ENCODE peak calls at places on chromosomes 3 and 15, in seven cellular contexts. X is hepatocyte, L is body of pancreas, A is BE2C, K is heart right ventricle, O is heart left ventricle, Y is adrenal gland. G is an unnamed sample. For H3K4me1 and H3K27me3, the result is how much of the 10 kb centered on the place peaks cover.

GRCh38 chr3:46923559-46924350 is 46.2 kb downstream of the PTH1R start:
- DNase-seq in X (peak), L (peak), A (peak), K (no peak), O (no peak), Y (peak), G (peak)

GRCh38 chr3:37940242-37940908 is 50.2 kb upstream of the VILL start:
- DNase-seq in X (no peak), L (no peak), A (no peak), K (no peak), O (no peak), Y (no peak), G (no peak)

GRCh38 chr3:61875976-61876671 is 314.8 kb downstream of the PTPRG start:
- DNase-seq in X (no peak), L (no peak), A (no peak), K (no peak), O (no peak), Y (no peak), G (no peak)

GRCh38 chr3:129605593-129606521 is 619 bp downstream of the PLXND1 start:
- DNase-seq in X (peak), L (peak), A (peak), K (peak), O (peak), Y (peak), G (peak)

GRCh38 chr3:59128685-59129084 is 78.9 kb upstream of the CFAP20DC start:
- DNase-seq in X (no peak), L (no peak), A (no peak), K (no peak), O (no peak), Y (no peak), G (peak)

GRCh38 chr15:82789491-82789890 is 16.4 kb downstream of the FSD2 start:
- DNase-seq in X (no peak), L (no peak), A (no peak), K (no peak), O (no peak), Y (no peak), G (no peak)

GRCh38 chr15:63860161-63860954 is 26.6 kb upstream of the HERC1 start:
- DNase-seq in X (no peak), L (no peak), A (no peak), K (no peak), O (peak), Y (no peak), G (no peak)

GRCh38 chr15:42608767-42609488 is 33.5 kb downstream of the STARD9 start:
- DNase-seq in X (no peak), L (no peak), A (no peak), K (no peak), O (no peak), Y (no peak), G (no peak)

GRCh38 chr3:46422617-46423016 is 15.6 kb downstream of the CCRL2 start:
- DNase-seq in X (peak), L (no peak), A (no peak), K (no peak), O (no peak), Y (no peak), G (no peak)

GRCh38 chr15:44501768-44502366 is 35.1 kb upstream of the EIF3J start:
- DNase-seq in X (peak), L (no peak), A (no peak), K (no peak), O (no peak), Y (no peak), G (peak)

GRCh38 chr3:38367709-38368108 is 21.1 kb downstream of the XYLB start:
- DNase-seq in X (no peak), L (no peak), A (no peak), K (no peak), O (no peak), Y (no peak), G (no peak)

GRCh38 chr3:41485484-41485883 is 286.2 kb downstream of the CTNNB1 start:
- DNase-seq in X (no peak), L (no peak), A (no peak), K (no peak), O (no peak), Y (no peak), G (no peak)

GRCh38 chr3:186871403-186871924 is 29.0 kb downstream of the ADIPOQ start:
- DNase-seq in X (no peak), L (no peak), A (no peak), K (no peak), O (no peak), Y (no peak), G (no peak)

GRCh38 chr15:64749999-64750657 is 25.3 kb downstream of the RBPMS2 start:
- DNase-seq in X (no peak), L (no peak), A (peak), K (no peak), O (no peak), Y (no peak), G (no peak)

GRCh38 chr3:149388714-149389417 is 11.4 kb upstream of the TM4SF1 start:
- DNase-seq in X (no peak), L (no peak), A (no peak), K (no peak), O (no peak), Y (no peak), G (no peak)

GRCh38 chr3:63644212-63644777 is 8.2 kb upstream of the SNTN start:
- DNase-seq in X (no peak), L (no peak), A (no peak), K (no peak), O (no peak), Y (no peak), G (no peak)

GRCh38 chr15:38195191-38195901 is 57.3 kb upstream of the SPRED1 start:
- DNase-seq in X (no peak), L (no peak), A (no peak), K (no peak), O (no peak), Y (no peak), G (no peak)

GRCh38 chr3:45321607-45322391 is 66.6 kb upstream of the LARS2 start:
- DNase-seq in X (no peak), L (no peak), A (no peak), K (no peak), O (no peak), Y (no peak), G (no peak)

GRCh38 chr3:49316696-49317457 is 23.0 kb downstream of the USP4 start:
- DNase-seq in X (no peak), L (no peak), A (no peak), K (peak), O (no peak), Y (no peak), G (no peak)

GRCh38 chr3:159082514-159082913 is 280.7 kb downstream of the MFSD1 start:
- DNase-seq in X (no peak), L (no peak), A (no peak), K (no peak), O (no peak), Y (no peak), G (no peak)

GRCh38 chr15:99452010-99452409 is 113.8 kb upstream of the MEF2A start:
- DNase-seq in X (no peak), L (no peak), A (no peak), K (no peak), O (peak), Y (no peak), G (peak)

GRCh38 chr15:99450896-99451358 is 114.9 kb upstream of the MEF2A start:
- DNase-seq in X (peak), L (peak), A (peak), K (peak), O (peak), Y (peak), G (peak)

GRCh38 chr15:99449514-99449913 is 116.3 kb upstream of the MEF2A start:
- DNase-seq in X (no peak), L (no peak), A (no peak), K (no peak), O (no peak), Y (no peak), G (no peak)

GRCh38 chr15:99452728-99453643 is 112.8 kb upstream of the MEF2A start:
- DNase-seq in X (no peak), L (peak), A (peak), K (peak), O (peak), Y (peak), G (peak)

GRCh38 chr15:99451484-99451883 is 114.3 kb upstream of the MEF2A start:
- DNase-seq in X (no peak), L (no peak), A (no peak), K (no peak), O (peak), Y (no peak), G (no peak)
- H3K4me1 ChIP-seq in X (under half), L (under half), A (under half), K (half or more), O (half or more), Y (under half), G (under half)

DNA sequence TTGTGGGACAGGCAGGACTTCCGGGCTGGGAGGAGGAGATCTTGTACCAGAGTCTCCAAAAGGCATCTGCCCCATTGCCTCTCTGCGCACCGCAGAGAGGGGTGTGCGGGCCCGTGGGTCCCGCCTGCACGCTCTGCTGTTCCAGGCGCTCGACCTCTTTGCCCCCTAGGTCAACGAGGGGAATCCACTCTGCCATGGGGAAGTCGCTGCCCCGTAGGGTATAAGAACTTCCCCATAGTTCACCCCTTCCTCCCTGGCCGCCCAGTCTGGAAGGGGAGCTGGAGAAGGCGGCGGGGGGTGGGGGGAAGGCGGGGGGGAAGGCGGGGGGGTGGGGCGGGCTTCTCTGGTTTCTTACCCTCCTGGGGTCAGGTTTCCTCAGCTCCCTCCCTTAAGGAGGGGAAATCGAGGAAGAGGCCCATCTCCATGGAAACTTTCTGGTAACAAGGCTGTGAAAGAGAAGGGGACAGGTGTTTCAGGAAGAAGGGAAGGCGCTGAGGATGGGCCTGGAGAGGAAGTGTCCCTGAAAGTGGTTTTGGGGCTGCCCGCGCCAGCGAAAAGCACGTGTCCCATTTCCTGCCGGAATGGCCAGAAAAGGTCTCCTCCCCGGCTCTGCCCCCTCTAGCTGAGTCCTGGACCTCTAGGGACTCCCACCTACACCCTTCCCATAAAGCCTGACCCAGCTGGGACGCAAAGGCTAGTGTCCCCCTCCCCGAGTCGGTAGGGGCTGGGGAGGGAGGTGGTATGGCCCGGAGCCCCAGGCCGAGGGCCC is 27.5 kb downstream of the NR1I2 start:
- DNase-seq in X (no peak), L (no peak), A (no peak), K (no peak), O (no peak), Y (no peak), G (no peak)
- H3K4me3 ChIP-seq in X (no peak), L (peak), A (no peak), K (peak), O (peak), Y (peak), G (no peak)

GRCh38 chr3:134628884-134629283 is 21.9 kb downstream of the KY start:
- DNase-seq in X (no peak), L (no peak), A (no peak), K (no peak), O (no peak), Y (no peak), G (no peak)
- H3K27me3 ChIP-seq in X (under half), L (under half), A (under half), K (under half), O (under half), Y (under half), G (under half)

GRCh38 chr15:74191798-74192197 is 10.8 kb downstream of the STRA6 start:
- DNase-seq in X (no peak), L (no peak), A (no peak), K (no peak), O (no peak), Y (no peak), G (no peak)
- H3K4me1 ChIP-seq in X (under half), L (under half), A (half or more), K (under half), O (under half), Y (under half), G (under half)

DNA sequence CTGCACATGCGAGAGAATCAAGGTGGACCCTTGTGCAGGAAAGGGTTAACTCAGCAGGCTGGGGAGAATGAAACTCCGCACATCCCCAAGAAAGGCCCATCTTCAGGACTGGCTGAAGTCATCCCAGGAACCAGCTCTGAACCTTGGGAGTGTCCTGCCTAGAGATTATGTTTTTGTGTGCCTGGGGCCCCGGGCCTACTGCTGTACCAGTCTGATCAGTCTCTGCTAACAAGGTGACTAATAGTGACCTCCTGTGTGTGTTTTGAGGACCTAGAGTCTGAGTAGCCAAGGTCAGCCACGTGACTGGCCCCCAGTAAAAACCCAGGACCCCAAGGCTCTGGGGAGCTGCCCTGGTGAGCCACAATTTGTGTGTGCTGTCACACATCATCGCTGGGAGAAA is 58.2 kb downstream of the CYFIP1 start:
- DNase-seq in X (no peak), L (no peak), A (no peak), K (no peak), O (no peak), Y (no peak), G (no peak)
- H3K4me3 ChIP-seq in X (no peak), L (no peak), A (no peak), K (no peak), O (no peak), Y (no peak), G (no peak)

GRCh38 chr3:22988566-22988965 is 214.6 kb upstream of the UBE2E2 start:
- DNase-seq in X (no peak), L (no peak), A (no peak), K (peak), O (no peak), Y (peak), G (no peak)
- H3K27me3 ChIP-seq in X (under half), L (under half), A (under half), K (under half), O (under half), Y (under half), G (under half)

DNA sequence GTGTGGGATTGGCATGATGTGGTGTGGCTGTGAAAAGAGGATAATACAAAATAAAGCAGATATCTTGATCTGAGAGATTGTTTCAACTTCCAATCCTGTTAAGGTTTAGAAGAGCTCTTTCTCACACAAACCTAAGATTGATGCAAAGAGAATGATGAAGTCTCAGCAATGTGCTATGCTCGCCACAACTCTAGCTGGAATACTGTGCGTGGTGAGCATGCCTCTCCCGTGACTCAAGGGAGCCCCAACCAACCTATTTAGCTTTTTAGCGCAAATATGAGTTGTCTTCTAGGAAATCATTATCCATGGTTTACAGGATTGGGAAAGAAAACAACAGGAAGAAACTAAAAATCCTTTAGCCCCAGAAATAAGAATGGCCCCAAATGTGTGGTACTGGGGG is 28.5 kb downstream of the BTLA start:
- DNase-seq in X (no peak), L (no peak), A (no peak), K (no peak), O (no peak), Y (no peak), G (no peak)
- H3K4me1 ChIP-seq in X (under half), L (under half), A (under half), K (under half), O (under half), Y (under half), G (under half)

GRCh38 chr3:71680588-71680987 is 44.6 kb downstream of the EIF4E3 start:
- DNase-seq in X (peak), L (no peak), A (no peak), K (no peak), O (no peak), Y (peak), G (no peak)
- H3K4me3 ChIP-seq in X (no peak), L (no peak), A (no peak), K (no peak), O (no peak), Y (no peak), G (no peak)

GRCh38 chr15:74178326-74179100 is 5.0 kb downstream of the ISLR start:
- DNase-seq in X (no peak), L (no peak), A (peak), K (no peak), O (no peak), Y (no peak), G (no peak)

GRCh38 chr15:74179983-74180688 is 6.6 kb downstream of the ISLR start:
- DNase-seq in X (no peak), L (no peak), A (peak), K (peak), O (peak), Y (no peak), G (no peak)

GRCh38 chr15:74180689-74181602 is 7.4 kb downstream of the ISLR start:
- DNase-seq in X (no peak), L (no peak), A (peak), K (no peak), O (no peak), Y (peak), G (no peak)

GRCh38 chr15:74176262-74177208 is 3.0 kb downstream of the ISLR start:
- DNase-seq in X (no peak), L (no peak), A (peak), K (no peak), O (peak), Y (no peak), G (peak)

GRCh38 chr15:74179101-74179841 is 5.8 kb downstream of the ISLR start:
- DNase-seq in X (peak), L (peak), A (peak), K (peak), O (peak), Y (peak), G (no peak)
- H3K27me3 ChIP-seq in X (under half), L (under half), A (under half), K (under half), O (under half), Y (under half), G (under half)

DNA sequence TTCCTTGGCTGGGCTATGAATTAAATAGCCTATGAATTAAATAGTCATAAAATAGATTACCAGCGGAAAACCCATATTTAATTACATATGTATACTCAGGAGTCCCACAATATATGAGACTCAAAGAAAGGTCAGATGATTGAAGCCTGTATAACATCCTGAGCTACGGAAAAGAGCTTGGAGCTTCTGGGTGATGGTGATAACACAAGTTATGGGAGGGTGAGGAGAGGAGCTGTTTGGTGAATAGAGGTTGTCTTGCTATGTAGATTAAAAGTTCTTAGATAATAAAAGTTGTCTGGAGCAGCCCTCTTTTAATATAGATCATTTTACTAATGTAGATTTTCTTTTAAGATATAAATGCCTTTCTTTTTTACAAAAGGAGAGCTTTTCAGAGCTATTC is 1.8 kb downstream of the PML start:
- DNase-seq in X (no peak), L (no peak), A (no peak), K (no peak), O (no peak), Y (no peak), G (peak)
- H3K4me1 ChIP-seq in X (under half), L (under half), A (under half), K (half or more), O (half or more), Y (half or more), G (under half)